ENCODE peak calls at places on chromosomes 3 and 15, in eight cellular contexts. One of them, this sample, is unnamed.

GRCh38 chr15:100248236-100248635 is 93.5 kb downstream of the ADAMTS17 start:
- DNase-seq in CD4-positive, alpha-beta T cell: no peak
- DNase-seq in progenitor cell of endocrine pancreas: no peak
- DNase-seq in cardiac fibroblast: no peak
- DNase-seq in IMR-90: no peak
- DNase-seq in omental fat pad: no peak
- DNase-seq in kidney epithelial cell: no peak
- DNase-seq in WERI-Rb-1: no peak
- DNase-seq in this sample: no peak

GRCh38 chr15:80560601-80561025 is 134.5 kb upstream of the ABHD17C start:
- DNase-seq in cardiac fibroblast: no peak
- DNase-seq in omental fat pad: no peak
- DNase-seq in WERI-Rb-1: no peak
- DNase-seq in kidney epithelial cell: no peak
- DNase-seq in CD4-positive, alpha-beta T cell: no peak
- DNase-seq in progenitor cell of endocrine pancreas: no peak
- DNase-seq in IMR-90: no peak
- DNase-seq in this sample: no peak

GRCh38 chr15:31303434-31304073 is 23.1 kb upstream of the KLF13 start:
- DNase-seq in CD4-positive, alpha-beta T cell: no peak
- DNase-seq in cardiac fibroblast: peak; percentile 16
- DNase-seq in omental fat pad: no peak
- DNase-seq in WERI-Rb-1: no peak
- DNase-seq in IMR-90: no peak
- DNase-seq in progenitor cell of endocrine pancreas: no peak
- DNase-seq in kidney epithelial cell: no peak
- DNase-seq in this sample: no peak

GRCh38 chr15:101001796-101002195 is 82.6 kb downstream of the LRRK1 start:
- DNase-seq in IMR-90: no peak
- DNase-seq in kidney epithelial cell: no peak
- DNase-seq in progenitor cell of endocrine pancreas: no peak
- DNase-seq in WERI-Rb-1: no peak
- DNase-seq in omental fat pad: no peak
- DNase-seq in CD4-positive, alpha-beta T cell: no peak
- DNase-seq in cardiac fibroblast: no peak
- DNase-seq in this sample: no peak

GRCh38 chr15:89203705-89204273 is 17.6 kb downstream of the RLBP1 start:
- DNase-seq in cardiac fibroblast: no peak
- DNase-seq in progenitor cell of endocrine pancreas: no peak
- DNase-seq in CD4-positive, alpha-beta T cell: no peak
- DNase-seq in omental fat pad: no peak
- DNase-seq in IMR-90: no peak
- DNase-seq in kidney epithelial cell: no peak
- DNase-seq in WERI-Rb-1: no peak
- DNase-seq in this sample: no peak

GRCh38 chr15:25763206-25763880 is 99.8 kb downstream of the ATP10A start:
- DNase-seq in cardiac fibroblast: no peak
- DNase-seq in omental fat pad: no peak
- DNase-seq in IMR-90: peak; percentile 61
- DNase-seq in kidney epithelial cell: no peak
- DNase-seq in progenitor cell of endocrine pancreas: no peak
- DNase-seq in CD4-positive, alpha-beta T cell: no peak
- DNase-seq in WERI-Rb-1: peak; percentile 51
- DNase-seq in this sample: peak; percentile 66

GRCh38 chr3:144549161-144549560 is 577.5 kb downstream of the DIPK2A start:
- DNase-seq in WERI-Rb-1: no peak
- DNase-seq in cardiac fibroblast: no peak
- DNase-seq in kidney epithelial cell: no peak
- DNase-seq in IMR-90: no peak
- DNase-seq in omental fat pad: no peak
- DNase-seq in CD4-positive, alpha-beta T cell: no peak
- DNase-seq in progenitor cell of endocrine pancreas: no peak
- DNase-seq in this sample: no peak

GRCh38 chr3:150265305-150265704 is 142.8 kb upstream of the TSC22D2 start:
- DNase-seq in cardiac fibroblast: no peak
- DNase-seq in kidney epithelial cell: no peak
- DNase-seq in CD4-positive, alpha-beta T cell: no peak
- DNase-seq in IMR-90: no peak
- DNase-seq in omental fat pad: no peak
- DNase-seq in WERI-Rb-1: no peak
- DNase-seq in progenitor cell of endocrine pancreas: no peak
- DNase-seq in this sample: no peak

GRCh38 chr3:6723205-6723604 is 137.7 kb upstream of the GRM7 start:
- DNase-seq in omental fat pad: no peak
- DNase-seq in CD4-positive, alpha-beta T cell: no peak
- DNase-seq in cardiac fibroblast: no peak
- DNase-seq in progenitor cell of endocrine pancreas: no peak
- DNase-seq in IMR-90: no peak
- DNase-seq in kidney epithelial cell: no peak
- DNase-seq in WERI-Rb-1: no peak
- DNase-seq in this sample: no peak

GRCh38 chr15:81296673-81297072 is 27.3 kb downstream of the STARD5 start:
- DNase-seq in IMR-90: no peak
- DNase-seq in CD4-positive, alpha-beta T cell: peak; percentile 74
- DNase-seq in omental fat pad: no peak
- DNase-seq in cardiac fibroblast: no peak
- DNase-seq in WERI-Rb-1: no peak
- DNase-seq in kidney epithelial cell: no peak
- DNase-seq in progenitor cell of endocrine pancreas: no peak
- DNase-seq in this sample: no peak

GRCh38 chr3:87503901-87504498 is 227.6 kb upstream of the POU1F1 start:
- DNase-seq in IMR-90: peak; percentile 36
- DNase-seq in WERI-Rb-1: peak; percentile 27
- DNase-seq in CD4-positive, alpha-beta T cell: no peak
- DNase-seq in kidney epithelial cell: peak; percentile 21
- DNase-seq in cardiac fibroblast: peak; percentile 88
- DNase-seq in progenitor cell of endocrine pancreas: no peak
- DNase-seq in omental fat pad: no peak
- DNase-seq in this sample: no peak

GRCh38 chr3:22937536-22937935 is 265.6 kb upstream of the UBE2E2 start:
- DNase-seq in kidney epithelial cell: no peak
- DNase-seq in omental fat pad: no peak
- DNase-seq in progenitor cell of endocrine pancreas: no peak
- DNase-seq in CD4-positive, alpha-beta T cell: no peak
- DNase-seq in WERI-Rb-1: no peak
- DNase-seq in IMR-90: peak; percentile 16
- DNase-seq in cardiac fibroblast: no peak
- DNase-seq in this sample: no peak

GRCh38 chr15:31273258-31273941 is 53.2 kb upstream of the KLF13 start:
- DNase-seq in progenitor cell of endocrine pancreas: no peak
- DNase-seq in omental fat pad: peak; percentile 19
- DNase-seq in CD4-positive, alpha-beta T cell: no peak
- DNase-seq in cardiac fibroblast: no peak
- DNase-seq in kidney epithelial cell: no peak
- DNase-seq in IMR-90: no peak
- DNase-seq in WERI-Rb-1: no peak
- DNase-seq in this sample: no peak

GRCh38 chr3:30073622-30074021 is 532.8 kb upstream of the TGFBR2 start:
- DNase-seq in CD4-positive, alpha-beta T cell: no peak
- DNase-seq in kidney epithelial cell: no peak
- DNase-seq in omental fat pad: no peak
- DNase-seq in cardiac fibroblast: no peak
- DNase-seq in progenitor cell of endocrine pancreas: no peak
- DNase-seq in IMR-90: peak; percentile 3
- DNase-seq in WERI-Rb-1: no peak
- DNase-seq in this sample: no peak

GRCh38 chr15:80512729-80513670 is 108.8 kb downstream of the ARNT2 start:
- DNase-seq in cardiac fibroblast: peak; percentile 20
- DNase-seq in WERI-Rb-1: peak; percentile 17
- DNase-seq in kidney epithelial cell: no peak
- DNase-seq in CD4-positive, alpha-beta T cell: no peak
- DNase-seq in progenitor cell of endocrine pancreas: no peak
- DNase-seq in IMR-90: no peak
- DNase-seq in omental fat pad: no peak
- DNase-seq in this sample: no peak

GRCh38 chr15:55800216-55800615 is 57.3 kb upstream of the PRTG start:
- DNase-seq in CD4-positive, alpha-beta T cell: no peak
- DNase-seq in IMR-90: no peak
- DNase-seq in kidney epithelial cell: no peak
- DNase-seq in progenitor cell of endocrine pancreas: no peak
- DNase-seq in omental fat pad: no peak
- DNase-seq in cardiac fibroblast: no peak
- DNase-seq in WERI-Rb-1: no peak
- DNase-seq in this sample: no peak

GRCh38 chr3:139226731-139227130 is 117.1 kb upstream of the MRPS22 start:
- DNase-seq in IMR-90: no peak
- DNase-seq in omental fat pad: no peak
- DNase-seq in kidney epithelial cell: no peak
- DNase-seq in CD4-positive, alpha-beta T cell: no peak
- DNase-seq in progenitor cell of endocrine pancreas: no peak
- DNase-seq in WERI-Rb-1: no peak
- DNase-seq in cardiac fibroblast: no peak
- DNase-seq in this sample: no peak

GRCh38 chr3:192219926-192220325 is 507.4 kb downstream of the FGF12 start:
- DNase-seq in kidney epithelial cell: no peak
- DNase-seq in progenitor cell of endocrine pancreas: no peak
- DNase-seq in omental fat pad: no peak
- DNase-seq in CD4-positive, alpha-beta T cell: no peak
- DNase-seq in WERI-Rb-1: no peak
- DNase-seq in cardiac fibroblast: no peak
- DNase-seq in IMR-90: no peak
- DNase-seq in this sample: no peak

GRCh38 chr15:50890751-50891150 is 17.7 kb upstream of the AP4E1 start:
- DNase-seq in kidney epithelial cell: no peak
- DNase-seq in WERI-Rb-1: no peak
- DNase-seq in progenitor cell of endocrine pancreas: no peak
- DNase-seq in CD4-positive, alpha-beta T cell: no peak
- DNase-seq in IMR-90: peak; percentile 38
- DNase-seq in omental fat pad: no peak
- DNase-seq in cardiac fibroblast: peak; percentile 66
- DNase-seq in this sample: no peak

GRCh38 chr3:115788921-115789470 is 165.7 kb downstream of the GAP43 start:
- DNase-seq in CD4-positive, alpha-beta T cell: no peak
- DNase-seq in WERI-Rb-1: no peak
- DNase-seq in kidney epithelial cell: peak; percentile 80
- DNase-seq in omental fat pad: no peak
- DNase-seq in progenitor cell of endocrine pancreas: no peak
- DNase-seq in cardiac fibroblast: peak; percentile 96
- DNase-seq in IMR-90: peak; percentile 92
- DNase-seq in this sample: peak; percentile 35

GRCh38 chr15:41930221-41930866 is 36.5 kb upstream of the SPTBN5 start:
- DNase-seq in IMR-90: peak; percentile 97
- DNase-seq in kidney epithelial cell: peak; percentile 90
- DNase-seq in cardiac fibroblast: peak; percentile 95
- DNase-seq in progenitor cell of endocrine pancreas: no peak
- DNase-seq in CD4-positive, alpha-beta T cell: no peak
- DNase-seq in omental fat pad: no peak
- DNase-seq in WERI-Rb-1: no peak
- DNase-seq in this sample: no peak

GRCh38 chr3:48859188-48859587 is 11.5 kb upstream of the PRKAR2A start:
- DNase-seq in cardiac fibroblast: no peak
- DNase-seq in WERI-Rb-1: no peak
- DNase-seq in kidney epithelial cell: no peak
- DNase-seq in CD4-positive, alpha-beta T cell: no peak
- DNase-seq in omental fat pad: no peak
- DNase-seq in IMR-90: no peak
- DNase-seq in progenitor cell of endocrine pancreas: no peak
- DNase-seq in this sample: no peak

GRCh38 chr3:126474498-126475410 is 937 bp downstream of the ZXDC start:
- DNase-seq in kidney epithelial cell: no peak
- DNase-seq in omental fat pad: no peak
- DNase-seq in WERI-Rb-1: peak; percentile 46
- DNase-seq in IMR-90: peak; percentile 35
- DNase-seq in cardiac fibroblast: peak; percentile 56
- DNase-seq in CD4-positive, alpha-beta T cell: peak; percentile 40
- DNase-seq in progenitor cell of endocrine pancreas: peak; percentile 49
- DNase-seq in this sample: peak; percentile 60

GRCh38 chr15:73328149-73328820 is 40.5 kb downstream of the HCN4 start:
- DNase-seq in IMR-90: no peak
- DNase-seq in CD4-positive, alpha-beta T cell: no peak
- DNase-seq in progenitor cell of endocrine pancreas: no peak
- DNase-seq in omental fat pad: no peak
- DNase-seq in WERI-Rb-1: no peak
- DNase-seq in kidney epithelial cell: no peak
- DNase-seq in cardiac fibroblast: no peak
- DNase-seq in this sample: no peak

GRCh38 chr3:37833790-37834189 is 27.9 kb upstream of the CTDSPL start:
- DNase-seq in progenitor cell of endocrine pancreas: no peak
- DNase-seq in kidney epithelial cell: no peak
- DNase-seq in cardiac fibroblast: no peak
- DNase-seq in IMR-90: no peak
- DNase-seq in omental fat pad: no peak
- DNase-seq in WERI-Rb-1: peak; percentile 39
- DNase-seq in CD4-positive, alpha-beta T cell: no peak
- DNase-seq in this sample: no peak
- TF ChIP-seq CTCF in progenitor cell of endocrine pancreas: peak; percentile 22
- TF ChIP-seq CTCF in kidney epithelial cell: no peak
- TF ChIP-seq CTCF in cardiac fibroblast: peak; percentile 6
- TF ChIP-seq CTCF in IMR-90: no peak
- TF ChIP-seq CTCF in omental fat pad: no peak
- TF ChIP-seq CTCF in WERI-Rb-1: peak; percentile 68
- TF ChIP-seq CTCF in CD4-positive, alpha-beta T cell: no peak
- TF ChIP-seq CTCF in this sample: no peak

GRCh38 chr3:194368918-194369317 is 625 bp downstream of the LRRC15 start:
- DNase-seq in cardiac fibroblast: no peak
- DNase-seq in CD4-positive, alpha-beta T cell: no peak
- DNase-seq in kidney epithelial cell: no peak
- DNase-seq in WERI-Rb-1: no peak
- DNase-seq in progenitor cell of endocrine pancreas: no peak
- DNase-seq in IMR-90: no peak
- DNase-seq in omental fat pad: no peak
- DNase-seq in this sample: no peak
- TF ChIP-seq CTCF in cardiac fibroblast: no peak
- TF ChIP-seq CTCF in CD4-positive, alpha-beta T cell: no peak
- TF ChIP-seq CTCF in kidney epithelial cell: no peak
- TF ChIP-seq CTCF in WERI-Rb-1: no peak
- TF ChIP-seq CTCF in progenitor cell of endocrine pancreas: no peak
- TF ChIP-seq CTCF in IMR-90: no peak
- TF ChIP-seq CTCF in omental fat pad: no peak
- TF ChIP-seq CTCF in this sample: no peak

GRCh38 chr3:110562621-110563020 is 509.0 kb upstream of the NECTIN3 start:
- DNase-seq in kidney epithelial cell: no peak
- DNase-seq in IMR-90: no peak
- DNase-seq in cardiac fibroblast: peak; percentile 28
- DNase-seq in WERI-Rb-1: no peak
- DNase-seq in CD4-positive, alpha-beta T cell: no peak
- DNase-seq in omental fat pad: no peak
- DNase-seq in progenitor cell of endocrine pancreas: no peak
- DNase-seq in this sample: no peak
- TF ChIP-seq CTCF in kidney epithelial cell: no peak
- TF ChIP-seq CTCF in IMR-90: no peak
- TF ChIP-seq CTCF in cardiac fibroblast: no peak
- TF ChIP-seq CTCF in WERI-Rb-1: no peak
- TF ChIP-seq CTCF in CD4-positive, alpha-beta T cell: no peak
- TF ChIP-seq CTCF in omental fat pad: no peak
- TF ChIP-seq CTCF in progenitor cell of endocrine pancreas: no peak
- TF ChIP-seq CTCF in this sample: no peak

DNA sequence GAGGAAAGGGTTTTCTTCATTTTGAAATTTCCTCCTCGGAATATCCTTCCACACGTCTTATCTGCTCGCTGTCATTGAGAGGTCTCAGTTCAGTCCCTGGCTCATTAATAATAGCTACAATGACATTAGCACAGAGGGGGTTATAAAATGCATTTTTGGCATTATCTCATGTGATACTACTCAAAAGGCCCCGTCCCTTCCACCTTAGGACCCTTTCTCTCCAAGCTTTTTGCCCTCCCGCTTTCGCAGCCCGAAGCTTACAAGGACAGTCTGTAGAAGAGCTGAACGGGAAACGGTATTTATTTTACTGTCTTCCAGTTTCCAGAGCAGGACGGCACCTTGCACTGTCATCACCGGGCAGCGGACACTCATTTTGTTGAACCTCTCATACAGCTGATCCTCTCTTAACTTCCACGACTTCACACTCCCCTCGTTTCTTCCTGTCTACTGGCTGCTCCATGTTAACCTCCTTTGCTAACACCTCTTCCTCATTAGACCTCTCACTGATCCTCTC is 5.6 kb upstream of the PLEKHO2 start:
- DNase-seq in kidney epithelial cell: no peak
- DNase-seq in progenitor cell of endocrine pancreas: no peak
- DNase-seq in omental fat pad: no peak
- DNase-seq in cardiac fibroblast: no peak
- DNase-seq in CD4-positive, alpha-beta T cell: no peak
- DNase-seq in WERI-Rb-1: no peak
- DNase-seq in IMR-90: no peak
- DNase-seq in this sample: no peak
- TF ChIP-seq CTCF in kidney epithelial cell: no peak
- TF ChIP-seq CTCF in progenitor cell of endocrine pancreas: no peak
- TF ChIP-seq CTCF in omental fat pad: no peak
- TF ChIP-seq CTCF in cardiac fibroblast: no peak
- TF ChIP-seq CTCF in CD4-positive, alpha-beta T cell: peak; percentile 24
- TF ChIP-seq CTCF in WERI-Rb-1: no peak
- TF ChIP-seq CTCF in IMR-90: no peak
- TF ChIP-seq CTCF in this sample: peak; percentile 11